ENCODE peak calls at places on chromosomes 1 and 21, in ten cellular contexts. V, T, N, M, U, R, H, E, F and A are unnamed samples. For H3K4me1, the result is how much of the 10 kb centered on the place peaks cover.

GRCh38 chr1:1510912-1511532 is 940 bp upstream of the ATAD3A start:
- DNase-seq in V (no peak), T (no peak), N (no peak), M (no peak), U (no peak), R (no peak), H (no peak), E (no peak), F (no peak), A (no peak)

GRCh38 chr1:213619026-213619425 is 368.7 kb upstream of the PROX1 start:
- DNase-seq in V (no peak), T (no peak), N (no peak), M (no peak), U (no peak), R (no peak), H (no peak), E (no peak), F (no peak), A (no peak)

GRCh38 chr1:231337043-231337471 is 595 bp downstream of the EXOC8 start:
- DNase-seq in V (no peak), T (no peak), N (no peak), M (peak), U (peak), R (peak), H (no peak), E (no peak), F (no peak), A (no peak)

GRCh38 chr1:231016966-231017365 is 23.1 kb downstream of the FAM89A start:
- DNase-seq in V (no peak), T (no peak), N (no peak), M (no peak), U (no peak), R (no peak), H (no peak), E (no peak), F (peak), A (no peak)

GRCh38 chr21:46416551-46416950 is 42.1 kb upstream of the DIP2A start:
- DNase-seq in V (no peak), T (no peak), N (no peak), M (no peak), U (no peak), R (no peak), H (no peak), E (no peak), F (no peak), A (no peak)

GRCh38 chr21:35027558-35028450 is 21.3 kb downstream of the RUNX1 start:
- DNase-seq in V (no peak), T (no peak), N (no peak), M (no peak), U (no peak), R (no peak), H (no peak), E (no peak), F (no peak), A (no peak)

GRCh38 chr1:208208132-208208487 is 36.1 kb downstream of the PLXNA2 start:
- DNase-seq in V (no peak), T (no peak), N (no peak), M (no peak), U (no peak), R (no peak), H (no peak), E (no peak), F (no peak), A (no peak)

GRCh38 chr1:235745448-235746136 is 96.0 kb upstream of the GNG4 start:
- DNase-seq in V (no peak), T (no peak), N (no peak), M (no peak), U (no peak), R (no peak), H (no peak), E (no peak), F (no peak), A (no peak)

GRCh38 chr1:48047116-48047515 is 49.9 kb upstream of the TRABD2B start:
- DNase-seq in V (no peak), T (no peak), N (no peak), M (no peak), U (no peak), R (no peak), H (no peak), E (no peak), F (no peak), A (no peak)

GRCh38 chr1:48040122-48040521 is 42.9 kb upstream of the TRABD2B start:
- DNase-seq in V (no peak), T (no peak), N (no peak), M (no peak), U (no peak), R (no peak), H (no peak), E (no peak), F (no peak), A (no peak)

GRCh38 chr1:48039088-48040049 is 42.2 kb upstream of the TRABD2B start:
- DNase-seq in V (no peak), T (no peak), N (no peak), M (no peak), U (no peak), R (no peak), H (no peak), E (no peak), F (no peak), A (no peak)

GRCh38 chr1:48044311-48044710 is 47.1 kb upstream of the TRABD2B start:
- DNase-seq in V (no peak), T (no peak), N (no peak), M (no peak), U (no peak), R (no peak), H (no peak), E (no peak), F (no peak), A (no peak)

DNA sequence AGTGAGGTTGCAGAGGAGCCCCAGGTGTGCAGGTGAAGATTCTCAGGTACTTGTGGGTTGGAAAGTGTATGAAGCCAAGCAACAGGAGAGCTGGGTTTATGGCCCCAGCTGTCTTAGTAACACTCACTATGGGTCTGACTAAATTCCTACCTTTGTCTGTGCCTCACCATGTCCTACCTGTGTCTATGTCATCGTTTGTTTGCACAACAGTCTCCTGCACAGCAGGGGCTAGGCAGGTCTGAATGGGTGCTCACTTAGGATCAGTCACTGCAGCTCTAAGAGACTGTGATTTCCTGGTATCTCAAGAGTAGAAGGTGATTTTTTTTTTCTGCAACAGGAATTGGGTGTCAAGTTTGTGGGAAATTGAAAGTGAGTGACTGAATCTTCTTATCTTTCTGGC is 46.3 kb upstream of the TRABD2B start:
- DNase-seq in V (no peak), T (no peak), N (no peak), M (no peak), U (no peak), R (no peak), H (no peak), E (no peak), F (no peak), A (no peak)
- TF ChIP-seq EP300 in V (no peak), T (no peak), N (no peak), M (no peak), U (no peak), R (no peak), H (no peak), E (no peak), F (no peak), A (no peak)

GRCh38 chr1:207049054-207049453 is 2.0 kb downstream of the YOD1 start:
- DNase-seq in V (no peak), T (no peak), N (no peak), M (no peak), U (no peak), R (no peak), H (no peak), E (no peak), F (no peak), A (no peak)
- H3K4me1 ChIP-seq in V (under half), T (half or more), N (under half), M (under half), U (half or more), R (half or more), H (under half), E (half or more), F (half or more), A (under half)

DNA sequence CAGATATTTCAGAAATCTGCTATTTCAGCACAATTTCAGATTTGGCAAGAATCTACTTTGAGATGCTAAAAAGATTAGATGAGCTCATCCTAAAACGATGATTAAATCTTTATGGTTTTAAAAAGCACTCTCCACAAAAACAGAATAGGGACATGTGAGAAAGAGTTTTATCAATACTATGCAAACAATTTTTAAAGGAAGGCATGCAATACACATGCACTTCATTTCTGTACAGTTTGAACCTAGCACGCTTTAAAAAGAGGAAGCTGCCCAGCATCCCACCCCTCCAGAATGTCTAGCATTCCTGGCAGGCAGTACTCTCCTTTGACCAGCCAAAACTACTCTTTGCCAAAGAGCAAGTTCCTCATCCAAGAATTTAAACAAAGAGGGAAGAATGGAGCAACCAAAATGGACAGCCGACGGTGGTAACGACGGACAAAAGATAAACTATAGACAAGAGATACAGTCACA is 1.3 kb downstream of the ARHGAP29 start:
- DNase-seq in V (no peak), T (no peak), N (no peak), M (no peak), U (no peak), R (no peak), H (no peak), E (no peak), F (no peak), A (no peak)
- TF ChIP-seq EP300 in V (no peak), T (no peak), N (no peak), M (no peak), U (no peak), R (no peak), H (no peak), E (no peak), F (no peak), A (no peak)

DNA sequence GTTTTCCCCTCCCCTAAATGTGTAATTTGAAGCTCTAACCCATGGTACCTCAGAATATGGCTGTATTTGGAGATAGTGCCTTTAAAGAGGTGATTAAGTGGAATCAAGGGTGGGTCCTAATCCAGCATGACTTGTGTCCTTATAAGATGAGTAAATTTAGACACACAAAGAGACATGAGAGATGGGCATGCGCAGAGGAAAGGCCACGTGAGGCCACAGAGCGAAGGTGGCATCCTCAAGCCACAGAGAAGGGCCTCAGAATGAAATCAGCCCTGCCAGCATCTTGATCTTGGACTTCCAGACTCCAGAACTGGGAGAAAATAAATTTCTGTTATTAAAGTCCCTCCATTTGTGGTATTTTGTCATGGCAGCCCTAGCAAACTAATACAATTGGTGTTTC is 2.9 kb upstream of the PLA2G2F start:
- DNase-seq in V (no peak), T (no peak), N (no peak), M (peak), U (no peak), R (no peak), H (no peak), E (no peak), F (no peak), A (no peak)
- H3K4me1 ChIP-seq in V (under half), T (under half), N (under half), M (under half), U (under half), R (under half), H (under half), E (under half), F (under half), A (under half)

GRCh38 chr1:179177614-179178013 is 51.9 kb downstream of the ABL2 start:
- DNase-seq in V (no peak), T (no peak), N (no peak), M (no peak), U (no peak), R (no peak), H (no peak), E (no peak), F (no peak), A (no peak)

GRCh38 chr1:179178135-179178630 is 51.3 kb downstream of the ABL2 start:
- DNase-seq in V (no peak), T (no peak), N (no peak), M (no peak), U (no peak), R (no peak), H (no peak), E (no peak), F (no peak), A (no peak)

GRCh38 chr1:179177182-179177581 is 52.3 kb downstream of the ABL2 start:
- DNase-seq in V (no peak), T (no peak), N (no peak), M (no peak), U (no peak), R (no peak), H (no peak), E (no peak), F (no peak), A (no peak)

GRCh38 chr1:179175011-179175934 is 54.2 kb downstream of the ABL2 start:
- DNase-seq in V (no peak), T (no peak), N (peak), M (no peak), U (no peak), R (no peak), H (no peak), E (no peak), F (no peak), A (no peak)

GRCh38 chr1:179178965-179179364 is 50.5 kb downstream of the ABL2 start:
- DNase-seq in V (no peak), T (no peak), N (no peak), M (no peak), U (no peak), R (no peak), H (no peak), E (no peak), F (no peak), A (no peak)
- TF ChIP-seq EP300 in V (no peak), T (no peak), N (no peak), M (no peak), U (no peak), R (no peak), H (no peak), E (no peak), F (no peak), A (no peak)

DNA sequence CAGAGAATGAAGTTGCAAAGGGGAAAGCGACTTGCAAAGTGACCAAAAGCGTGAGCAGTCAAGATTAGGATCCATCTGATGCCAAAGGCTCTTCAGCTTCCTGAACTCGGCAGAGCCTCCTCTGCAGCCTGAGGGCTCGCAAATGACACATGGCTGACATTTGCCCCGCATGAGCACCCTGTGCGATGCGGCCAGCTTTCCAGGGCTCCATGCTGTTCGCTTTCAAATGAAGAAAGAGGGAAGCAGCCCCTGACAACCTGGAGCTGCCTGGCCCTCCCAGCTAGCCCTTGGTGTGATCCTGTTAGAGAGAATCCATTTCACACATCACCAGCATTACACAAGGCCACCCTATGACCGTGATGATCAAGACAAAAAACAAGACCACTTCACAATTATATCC is 20.2 kb upstream of the FAM131C start:
- DNase-seq in V (no peak), T (no peak), N (no peak), M (no peak), U (no peak), R (no peak), H (no peak), E (no peak), F (no peak), A (no peak)
- H3K4me1 ChIP-seq in V (under half), T (under half), N (under half), M (under half), U (under half), R (under half), H (under half), E (under half), F (under half), A (under half)